ENCODE peak calls at places on chromosome 20, in seven cellular contexts. A, K, W, I, F, Y and T are unnamed samples.

GRCh38 chr20:21465799-21466198 is 48.1 kb downstream of the NKX2-2 start:
- DNase-seq in W (no peak), A (no peak), F (no peak), Y (no peak), I (no peak), K (no peak), T (no peak)

GRCh38 chr20:39057911-39058310 is 95.8 kb downstream of the DHX35 start:
- DNase-seq in I (no peak), F (no peak), K (no peak), Y (no peak), A (no peak), W (no peak), T (no peak)

GRCh38 chr20:58054744-58055373 is 173.6 kb downstream of the ANKRD60 start:
- DNase-seq in A (no peak), K (no peak), F (no peak), Y (no peak), I (no peak), W (peak; percentile 86), T (peak; percentile 44)

GRCh38 chr20:4134861-4135379 is 119.6 kb upstream of the RNF24 start:
- DNase-seq in A (no peak), K (no peak), I (no peak), W (no peak), F (peak; percentile 33), Y (no peak), T (no peak)

GRCh38 chr20:36672991-36673390 is 27.0 kb upstream of the SLA2 start:
- DNase-seq in Y (no peak), K (no peak), I (no peak), W (no peak), A (no peak), F (no peak), T (no peak)

GRCh38 chr20:44071057-44071456 is 115.9 kb downstream of the JPH2 start:
- DNase-seq in W (no peak), A (no peak), I (no peak), Y (no peak), F (no peak), K (no peak), T (no peak)

GRCh38 chr20:45878076-45878731 is 2.8 kb upstream of the ZSWIM1 start:
- DNase-seq in K (no peak), A (no peak), Y (no peak), F (no peak), I (no peak), W (no peak), T (no peak)

GRCh38 chr20:53900380-53900999 is 169.9 kb downstream of the BCAS1 start:
- DNase-seq in W (no peak), I (no peak), A (no peak), Y (peak; percentile 95), F (no peak), K (no peak), T (no peak)

GRCh38 chr20:24473435-24473834 is 4.0 kb downstream of the SYNDIG1 start:
- DNase-seq in K (no peak), W (no peak), F (no peak), A (no peak), I (no peak), Y (no peak), T (no peak)

GRCh38 chr20:6029538-6029937 is 24.3 kb downstream of the LRRN4 start:
- DNase-seq in I (no peak), F (no peak), W (no peak), Y (no peak), A (no peak), K (no peak), T (no peak)

GRCh38 chr20:47027042-47027441 is 132.4 kb downstream of the EYA2 start:
- DNase-seq in K (no peak), W (no peak), F (no peak), A (no peak), Y (no peak), I (no peak), T (no peak)

GRCh38 chr20:49594143-49594928 is 26.4 kb upstream of the PTGIS start:
- DNase-seq in F (peak; percentile 53), A (no peak), I (no peak), W (peak; percentile 81), Y (peak; percentile 69), K (no peak), T (peak; percentile 75)

GRCh38 chr20:21453676-21454075 is 56.4 kb upstream of the NKX2-4 start:
- DNase-seq in W (no peak), Y (no peak), I (no peak), K (no peak), F (no peak), A (no peak), T (no peak)

GRCh38 chr20:5888051-5888450 is 62.3 kb downstream of the TRMT6 start:
- DNase-seq in F (no peak), I (no peak), W (no peak), A (no peak), Y (no peak), K (no peak), T (no peak)

GRCh38 chr20:39291301-39291700 is 329.2 kb downstream of the DHX35 start:
- DNase-seq in F (no peak), Y (peak; percentile 11), A (no peak), K (no peak), W (peak; percentile 34), I (no peak), T (no peak)

GRCh38 chr20:14820771-14821170 is 483.4 kb upstream of the FLRT3 start:
- DNase-seq in K (no peak), W (no peak), A (no peak), F (no peak), Y (no peak), I (peak; percentile 34), T (no peak)

GRCh38 chr20:41160686-41161085 is 23.3 kb downstream of the PLCG1 start:
- DNase-seq in Y (no peak), F (no peak), I (no peak), K (no peak), W (no peak), A (no peak), T (no peak)